ENCODE peak calls at places on chromosomes 7 and 10, in five cellular contexts. P is RWPE1, F is upper lobe of right lung, O is brain microvascular endothelial cell, D is neural progenitor cell. N is an unnamed sample.

GRCh38 chr7:139623518-139623917 is 100.0 kb downstream of the CLEC2L start:
- DNase-seq in P (no peak), F (no peak), O (no peak), D (no peak), N (no peak)

GRCh38 chr7:82411732-82412131 is 31.8 kb downstream of the CACNA2D1 start:
- DNase-seq in P (no peak), F (no peak), O (no peak), D (no peak), N (no peak)

GRCh38 chr7:1819258-1819841 is 149.3 kb downstream of the ELFN1 start:
- DNase-seq in P (no peak), F (peak), O (no peak), D (no peak), N (no peak)

GRCh38 chr7:46301677-46302076 is 380.6 kb upstream of the IGFBP3 start:
- DNase-seq in P (no peak), F (no peak), O (peak), D (no peak), N (peak)

GRCh38 chr10:49744091-49744685 is 17.9 kb downstream of the OGDHL start:
- DNase-seq in P (no peak), F (no peak), O (no peak), D (no peak), N (no peak)

GRCh38 chr7:124800386-124800785 is 34.8 kb upstream of the GPR37 start:
- DNase-seq in P (no peak), F (no peak), O (no peak), D (no peak), N (no peak)

GRCh38 chr7:128398016-128398840 is 11.6 kb downstream of the IMPDH1 start:
- DNase-seq in P (no peak), F (no peak), O (peak), D (peak), N (no peak)

GRCh38 chr10:121942749-121943148 is 14.9 kb upstream of the ATE1 start:
- DNase-seq in P (peak), F (no peak), O (peak), D (no peak), N (peak)

GRCh38 chr10:77501152-77501845 is 136.3 kb downstream of the KCNMA1 start:
- DNase-seq in P (peak), F (no peak), O (peak), D (no peak), N (peak)

GRCh38 chr10:4382811-4383210 is 443.2 kb upstream of the AKR1E2 start:
- DNase-seq in P (no peak), F (no peak), O (no peak), D (no peak), N (no peak)

GRCh38 chr7:3154317-3154716 is 110.7 kb upstream of the CARD11 start:
- DNase-seq in P (no peak), F (peak), O (no peak), D (no peak), N (no peak)

GRCh38 chr10:59536151-59536550 is 173.5 kb downstream of the SLC16A9 start:
- DNase-seq in P (peak), F (no peak), O (peak), D (no peak), N (peak)

GRCh38 chr10:46268076-46268881 is 18.5 kb upstream of the ANTXRL start:
- DNase-seq in P (no peak), F (no peak), O (no peak), D (no peak), N (no peak)

GRCh38 chr10:127881262-127881661 is 11.5 kb downstream of the CLRN3 start:
- DNase-seq in P (no peak), F (no peak), O (no peak), D (no peak), N (no peak)

GRCh38 chr10:123637326-123637880 is 28.8 kb upstream of the GPR26 start:
- DNase-seq in P (peak), F (no peak), O (no peak), D (no peak), N (peak)

GRCh38 chr7:43904533-43905208 is 1.7 kb downstream of the URGCP start:
- DNase-seq in P (no peak), F (no peak), O (no peak), D (no peak), N (peak)

GRCh38 chr10:34473174-34474059 is 341.7 kb downstream of the PARD3 start:
- DNase-seq in P (no peak), F (no peak), O (no peak), D (no peak), N (no peak)

GRCh38 chr10:132793871-132794849 is 8.2 kb upstream of the NKX6-2 start:
- DNase-seq in P (no peak), F (no peak), O (no peak), D (peak), N (no peak)

GRCh38 chr10:91907914-91908357 is 1.4 kb downstream of the FGFBP3 start:
- DNase-seq in P (no peak), F (no peak), O (no peak), D (peak), N (no peak)

GRCh38 chr10:113093188-113094113 is 143.4 kb downstream of the TCF7L2 start:
- DNase-seq in P (peak), F (peak), O (no peak), D (no peak), N (peak)

GRCh38 chr7:73567140-73567539 is 9.7 kb upstream of the BCL7B start:
- DNase-seq in P (no peak), F (no peak), O (no peak), D (no peak), N (no peak)

GRCh38 chr7:55367283-55367840 is 2.2 kb downstream of the LANCL2 start:
- DNase-seq in P (no peak), F (no peak), O (no peak), D (no peak), N (no peak)

GRCh38 chr7:55363386-55364170 is 1.6 kb upstream of the LANCL2 start:
- DNase-seq in P (no peak), F (no peak), O (no peak), D (no peak), N (no peak)

GRCh38 chr7:55365103-55365679 is at the start of gene LANCL2:
- DNase-seq in P (peak), F (no peak), O (no peak), D (peak), N (no peak)

GRCh38 chr7:55366461-55367138 is 1.5 kb downstream of the LANCL2 start:
- DNase-seq in P (no peak), F (no peak), O (no peak), D (peak), N (no peak)

GRCh38 chr7:55365680-55366460 is 733 bp downstream of the LANCL2 start:
- DNase-seq in P (peak), F (peak), O (peak), D (peak), N (peak)
- TF ChIP-seq CTCF in P (peak), F (peak), O (peak), D (peak), N (peak)

GRCh38 chr10:71442859-71443570 is 46.3 kb downstream of the CDH23 start:
- DNase-seq in P (no peak), F (no peak), O (no peak), D (no peak), N (no peak)

GRCh38 chr10:71444284-71445054 is 47.7 kb downstream of the CDH23 start:
- DNase-seq in P (no peak), F (no peak), O (no peak), D (no peak), N (no peak)

GRCh38 chr10:71442000-71442399 is 45.3 kb downstream of the CDH23 start:
- DNase-seq in P (no peak), F (no peak), O (no peak), D (no peak), N (no peak)

GRCh38 chr10:71440506-71441035 is 43.9 kb downstream of the CDH23 start:
- DNase-seq in P (no peak), F (peak), O (no peak), D (no peak), N (no peak)

GRCh38 chr10:71443676-71444075 is 47.0 kb downstream of the CDH23 start:
- DNase-seq in P (no peak), F (no peak), O (no peak), D (peak), N (no peak)
- TF ChIP-seq CTCF in P (no peak), F (no peak), O (no peak), D (no peak), N (no peak)

DNA sequence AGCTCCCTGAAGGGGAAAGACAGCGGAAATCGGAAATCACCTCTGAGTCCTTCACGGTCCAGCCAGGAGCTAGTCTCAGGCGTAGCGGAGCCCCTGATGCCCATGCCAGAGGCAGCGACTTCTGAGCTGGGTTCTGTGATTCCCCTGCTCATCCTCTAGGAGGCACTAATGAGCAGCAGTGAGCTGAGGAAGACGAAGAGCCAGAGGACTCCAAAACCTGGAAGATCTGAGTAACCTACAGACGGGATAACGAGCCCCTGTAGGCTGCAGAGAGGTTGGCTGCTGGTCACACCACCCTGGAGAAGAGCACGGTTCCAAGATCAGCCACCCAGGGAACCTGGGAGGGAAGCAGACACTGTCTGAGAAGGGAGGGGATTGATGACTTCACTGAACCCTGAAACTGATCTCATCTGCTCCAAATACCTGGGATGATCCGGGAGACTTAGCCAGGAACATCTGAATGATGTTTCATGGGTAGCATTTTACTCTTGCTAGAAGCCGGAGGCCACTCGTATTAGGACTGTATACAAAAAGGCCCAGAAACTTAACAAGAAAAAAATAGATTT is 304.1 kb downstream of the PAXIP1 start:
- DNase-seq in P (no peak), F (no peak), O (no peak), D (peak), N (no peak)
- TF ChIP-seq CTCF in P (no peak), F (peak), O (peak), D (peak), N (no peak)

DNA sequence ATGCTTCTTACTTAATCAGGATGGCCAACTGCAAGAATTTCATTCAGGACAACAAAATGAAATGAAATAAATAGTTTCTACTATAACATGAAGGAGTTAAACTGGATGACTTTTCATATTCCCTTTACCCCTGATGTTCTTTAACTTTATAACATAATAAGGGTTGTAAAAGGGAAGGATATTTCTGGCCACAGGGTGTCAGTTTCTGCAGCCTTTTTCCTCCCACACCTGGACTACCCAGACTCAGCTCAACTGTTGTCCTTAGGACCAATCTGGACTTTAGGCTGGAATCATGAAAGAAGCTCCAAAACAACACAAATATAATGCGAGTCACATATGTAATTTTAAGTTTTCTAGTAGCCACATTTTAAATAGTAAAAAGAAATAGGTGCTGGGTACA is 43.4 kb downstream of the PRPS1L1 start:
- DNase-seq in P (no peak), F (no peak), O (no peak), D (no peak), N (no peak)
- TF ChIP-seq CTCF in P (no peak), F (no peak), O (no peak), D (no peak), N (no peak)

GRCh38 chr7:23938937-23939552 is 229.0 kb downstream of the STK31 start:
- DNase-seq in P (peak), F (no peak), O (peak), D (peak), N (peak)
- TF ChIP-seq CTCF in P (peak), F (peak), O (peak), D (peak), N (peak)

GRCh38 chr7:87506243-87507180 is 31.0 kb upstream of the ABCB4 start:
- DNase-seq in P (peak), F (no peak), O (no peak), D (no peak), N (peak)
- TF ChIP-seq CTCF in P (peak), F (peak), O (peak), D (peak), N (peak)

GRCh38 chr10:102670065-102670400 is 25.8 kb downstream of the TRIM8 start:
- DNase-seq in P (no peak), F (no peak), O (no peak), D (no peak), N (no peak)
- TF ChIP-seq CTCF in P (no peak), F (peak), O (no peak), D (no peak), N (no peak)

GRCh38 chr10:116787018-116787674 is 44.8 kb upstream of the HSPA12A start:
- DNase-seq in P (no peak), F (no peak), O (no peak), D (no peak), N (no peak)

GRCh38 chr10:116796910-116797513 is 52.3 kb upstream of the ENO4 start:
- DNase-seq in P (peak), F (peak), O (peak), D (peak), N (peak)

GRCh38 chr10:116796469-116796868 is 52.8 kb upstream of the ENO4 start:
- DNase-seq in P (no peak), F (no peak), O (no peak), D (no peak), N (no peak)

GRCh38 chr10:116787893-116788665 is 45.7 kb upstream of the HSPA12A start:
- DNase-seq in P (peak), F (peak), O (peak), D (peak), N (no peak)

DNA sequence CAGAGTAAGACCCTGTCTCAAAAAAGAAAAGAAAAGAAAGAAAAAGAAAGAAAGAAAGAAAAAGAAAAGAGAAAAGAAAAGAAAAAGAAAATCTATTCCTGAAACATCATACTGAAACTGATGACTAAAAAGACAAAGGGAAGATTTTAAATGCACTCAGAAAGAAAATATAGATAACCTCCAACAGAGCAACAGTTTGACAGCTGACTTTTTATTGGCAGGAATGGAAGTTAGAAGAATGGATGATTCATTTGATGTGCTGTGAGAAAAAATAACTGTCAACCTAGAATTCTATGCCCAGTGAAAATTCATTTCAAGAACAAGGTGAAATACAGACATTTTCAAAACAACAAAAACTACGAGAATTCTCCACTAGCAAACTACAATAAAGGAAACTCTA is 50.4 kb upstream of the HSPA12A start:
- DNase-seq in P (no peak), F (no peak), O (no peak), D (no peak), N (no peak)
- TF ChIP-seq CTCF in P (no peak), F (no peak), O (no peak), D (no peak), N (no peak)

GRCh38 chr10:2938869-2939268 is 128.5 kb upstream of the PFKP start:
- DNase-seq in P (no peak), F (no peak), O (no peak), D (no peak), N (no peak)
- TF ChIP-seq CTCF in P (no peak), F (peak), O (no peak), D (no peak), N (peak)